ENCODE peak calls at places on chromosomes 11 and 22, in nine cellular contexts. J is cardiac muscle cell; R is fibroblast of lung; T is GM23338; L is A549; X is IMR-90; Y is hepatocyte; Q is naive thymus-derived CD4-positive, alpha-beta T cell; V is stomach. F is an unnamed sample.
A peak's percentile ranks its signal among the peaks of the same experiment; 100 is the strongest.

GRCh38 chr22:49884503-49885260 is 31.0 kb downstream of the ZBED4 start:
- DNase-seq in J (no peak), R (no peak), T (no peak), L (no peak), X (no peak), Y (no peak), Q (no peak), V (no peak), F (no peak)

GRCh38 chr11:48107188-48107704 is 109.4 kb upstream of the OR4B1 start:
- DNase-seq in J (no peak), R (no peak), T (no peak), L (no peak), X (peak; percentile 67), Y (no peak), Q (no peak), V (no peak), F (peak; percentile 57)

GRCh38 chr11:19673924-19674390 is 38.7 kb upstream of the NAV2 start:
- DNase-seq in J (peak; percentile 64), R (peak; percentile 39), T (peak; percentile 54), L (no peak), X (no peak), Y (peak; percentile 75), Q (no peak), V (no peak), F (peak; percentile 64)

GRCh38 chr22:19853879-19854777 is 546 bp downstream of the GNB1L start:
- DNase-seq in J (no peak), R (peak; percentile 18), T (no peak), L (no peak), X (no peak), Y (peak; percentile 64), Q (peak; percentile 29), V (peak; percentile 25), F (no peak)

GRCh38 chr11:66542362-66542761 is 3.5 kb downstream of the ZDHHC24 start:
- DNase-seq in J (peak; percentile 17), R (peak; percentile 33), T (no peak), L (no peak), X (peak; percentile 34), Y (no peak), Q (no peak), V (no peak), F (no peak)

GRCh38 chr11:75269367-75269660 is 28.7 kb downstream of the TPBGL start:
- DNase-seq in J (no peak), R (no peak), T (no peak), L (no peak), X (no peak), Y (no peak), Q (no peak), V (no peak), F (no peak)

GRCh38 chr11:110095554-110095953 is 2.4 kb downstream of the ZC3H12C start:
- DNase-seq in J (peak; percentile 56), R (no peak), T (no peak), L (no peak), X (no peak), Y (no peak), Q (no peak), V (no peak), F (no peak)

GRCh38 chr22:41595703-41596102 is 6.1 kb upstream of the PMM1 start:
- DNase-seq in J (no peak), R (no peak), T (no peak), L (no peak), X (no peak), Y (no peak), Q (no peak), V (no peak), F (no peak)

GRCh38 chr11:100709233-100709999 is 22.3 kb downstream of the ARHGAP42 start:
- DNase-seq in J (no peak), R (peak; percentile 24), T (no peak), L (no peak), X (peak; percentile 56), Y (no peak), Q (no peak), V (no peak), F (no peak)

GRCh38 chr11:12585861-12586260 is 88.4 kb upstream of the TEAD1 start:
- DNase-seq in J (no peak), R (peak; percentile 20), T (no peak), L (no peak), X (no peak), Y (no peak), Q (no peak), V (no peak), F (no peak)

GRCh38 chr22:36027579-36027959 is 1.1 kb downstream of the RBFOX2 start:
- DNase-seq in J (no peak), R (no peak), T (no peak), L (no peak), X (no peak), Y (peak; percentile 31), Q (peak; percentile 19), V (no peak), F (peak; percentile 14)

GRCh38 chr11:1240771-1241170 is 17.9 kb downstream of the MUC5B start:
- DNase-seq in J (no peak), R (no peak), T (no peak), L (no peak), X (no peak), Y (no peak), Q (no peak), V (no peak), F (no peak)

GRCh38 chr11:77873345-77873744 is 52.4 kb downstream of the AAMDC start:
- DNase-seq in J (no peak), R (no peak), T (no peak), L (no peak), X (no peak), Y (no peak), Q (no peak), V (no peak), F (no peak)

DNA sequence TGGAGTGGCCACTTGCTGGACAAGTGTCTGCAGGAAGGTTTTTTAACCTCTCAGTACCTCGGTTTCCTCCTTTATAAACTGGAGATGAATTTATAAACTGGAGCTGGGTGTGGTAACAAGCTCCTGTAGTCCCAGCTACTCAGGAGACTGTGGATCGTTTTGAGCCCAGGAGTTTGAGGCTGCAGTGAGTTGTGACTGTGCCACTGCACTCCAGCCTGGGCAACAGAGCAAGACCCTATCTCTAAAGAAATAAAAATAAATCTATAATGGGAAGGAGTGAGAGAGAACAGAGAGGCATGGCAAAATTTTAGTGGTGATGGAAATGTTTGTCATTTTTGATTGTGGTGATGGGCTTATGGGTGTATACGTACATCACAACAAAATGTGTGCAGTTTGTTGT is 1.4 kb upstream of the PDGFB start:
- DNase-seq in J (no peak), R (no peak), T (no peak), L (no peak), X (no peak), Y (no peak), Q (no peak), V (no peak), F (no peak)
- H3K4me1 ChIP-seq in J (peaks cover 25% of the 10 kb centered on the region), R (peaks cover 3% of the 10 kb centered on the region), T (peaks cover 19% of the 10 kb centered on the region), L (peaks cover 18% of the 10 kb centered on the region), X (peaks cover 13% of the 10 kb centered on the region), Y (peaks cover 16% of the 10 kb centered on the region), Q (peaks cover 12% of the 10 kb centered on the region), V (peaks cover 47% of the 10 kb centered on the region), F (peaks cover 36% of the 10 kb centered on the region)

GRCh38 chr11:33899383-33900037 is 7.6 kb upstream of the LMO2 start:
- DNase-seq in J (peak; percentile 93), R (peak; percentile 79), T (no peak), L (peak; percentile 31), X (peak; percentile 66), Y (peak; percentile 63), Q (no peak), V (peak; percentile 50), F (peak; percentile 52)
- H3K4me1 ChIP-seq in J (peaks cover 12% of the 10 kb centered on the region), R (no peaks in the 10 kb centered on the region), T (peaks cover 6% of the 10 kb centered on the region), L (peaks cover 10% of the 10 kb centered on the region), X (peaks cover 2% of the 10 kb centered on the region), Y (no peaks in the 10 kb centered on the region), Q (peaks cover 5% of the 10 kb centered on the region), V (peaks cover 11% of the 10 kb centered on the region), F (peaks cover 8% of the 10 kb centered on the region)

GRCh38 chr22:17944205-17944725 is 80.1 kb downstream of the MICAL3 start:
- DNase-seq in J (no peak), R (no peak), T (no peak), L (no peak), X (no peak), Y (no peak), Q (no peak), V (no peak), F (no peak)

GRCh38 chr22:17946691-17947367 is 77.5 kb downstream of the MICAL3 start:
- DNase-seq in J (no peak), R (no peak), T (no peak), L (no peak), X (no peak), Y (no peak), Q (no peak), V (peak; percentile 20), F (no peak)

GRCh38 chr22:17948101-17948500 is 76.3 kb downstream of the MICAL3 start:
- DNase-seq in J (no peak), R (no peak), T (no peak), L (no peak), X (no peak), Y (no peak), Q (no peak), V (peak; percentile 17), F (no peak)

GRCh38 chr22:17945156-17945850 is 79.1 kb downstream of the MICAL3 start:
- DNase-seq in J (no peak), R (no peak), T (no peak), L (no peak), X (no peak), Y (no peak), Q (no peak), V (no peak), F (no peak)

DNA sequence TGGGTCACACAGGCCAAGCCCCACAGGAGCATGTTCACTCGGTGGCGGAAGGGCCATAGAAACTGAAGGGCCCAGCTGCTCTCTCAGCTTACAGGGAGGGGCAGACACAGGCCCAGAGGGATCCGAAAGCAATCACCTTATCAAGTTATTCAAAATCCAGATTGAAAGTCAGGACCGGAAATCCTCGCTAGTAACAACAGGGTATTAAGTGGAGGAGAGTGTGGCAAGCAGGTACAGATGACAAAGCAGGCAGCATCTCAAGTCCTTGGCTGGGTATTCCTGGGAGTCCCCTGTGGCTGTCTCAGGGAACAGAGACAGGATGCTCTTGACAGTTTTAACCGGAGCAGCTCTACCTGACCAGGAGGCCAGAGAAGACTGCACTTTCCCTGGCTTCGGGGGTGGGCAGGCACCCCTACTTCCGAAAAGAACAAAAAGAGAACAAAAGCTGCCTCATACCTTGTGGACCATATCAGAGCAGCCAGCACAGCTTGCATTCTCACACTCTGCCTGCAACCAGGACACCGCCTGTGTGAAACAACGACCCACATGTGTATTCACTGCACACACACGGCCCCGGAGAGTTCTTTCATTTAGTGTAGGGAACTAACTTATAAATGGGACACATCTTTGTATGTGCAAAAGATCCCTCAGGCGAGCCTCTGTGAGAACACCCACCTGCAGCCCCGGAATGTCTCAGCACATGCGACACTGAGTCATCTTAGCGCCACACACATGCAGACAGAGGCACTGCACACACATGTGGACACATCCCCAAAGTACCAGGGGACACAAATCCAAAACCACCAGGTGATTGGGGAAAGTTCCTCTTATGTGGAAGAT is 78.3 kb downstream of the MICAL3 start:
- DNase-seq in J (no peak), R (no peak), T (no peak), L (no peak), X (no peak), Y (no peak), Q (no peak), V (peak; percentile 2), F (no peak)
- H3K4me1 ChIP-seq in J (peaks cover 67% of the 10 kb centered on the region), R (peaks cover 4% of the 10 kb centered on the region), T (peaks cover 48% of the 10 kb centered on the region), L (peaks cover 6% of the 10 kb centered on the region), X (peaks cover 17% of the 10 kb centered on the region), Y (peaks cover 3% of the 10 kb centered on the region), Q (no peaks in the 10 kb centered on the region), V (peaks cover 80% of the 10 kb centered on the region), F (peaks cover 17% of the 10 kb centered on the region)

DNA sequence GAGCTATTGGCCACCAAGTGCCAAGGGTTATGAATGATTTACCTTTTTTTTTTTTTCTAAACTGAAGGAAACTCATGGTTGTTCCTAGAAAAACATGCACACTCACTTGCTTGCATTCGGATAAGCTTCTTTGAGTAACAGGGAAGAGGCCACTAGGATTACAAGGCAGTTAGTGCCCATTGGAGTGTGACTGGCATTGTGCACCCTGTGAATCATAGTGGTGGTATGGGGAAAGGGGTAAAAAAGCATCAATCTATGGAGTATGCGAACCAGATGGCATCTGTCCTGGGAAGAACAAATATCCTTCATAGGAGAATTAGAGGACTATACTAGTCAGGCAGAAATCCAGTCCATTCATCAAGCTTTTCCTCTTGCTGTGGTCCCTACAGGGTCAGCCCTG is 24.2 kb downstream of the CD44 start:
- DNase-seq in J (no peak), R (no peak), T (no peak), L (peak; percentile 48), X (no peak), Y (no peak), Q (no peak), V (no peak), F (no peak)
- H3K4me1 ChIP-seq in J (peaks cover 19% of the 10 kb centered on the region), R (peaks cover 71% of the 10 kb centered on the region), T (peaks cover 22% of the 10 kb centered on the region), L (peaks cover 97% of the 10 kb centered on the region), X (peaks cover 61% of the 10 kb centered on the region), Y (peaks cover 41% of the 10 kb centered on the region), Q (peaks cover 96% of the 10 kb centered on the region), V (peaks cover 98% of the 10 kb centered on the region), F (peaks cover 71% of the 10 kb centered on the region)